ENCODE peak calls at places on chromosome 14, in eight cellular contexts. Y, K, M, R, H, T, I and S are unnamed samples.

GRCh38 chr14:69980457-69981414 is 101.5 kb downstream of the SMOC1 start:
- DNase-seq in Y (no peak), K (no peak), M (no peak), R (peak), H (no peak), T (no peak), I (no peak), S (no peak)

GRCh38 chr14:93395227-93395626 is 35.5 kb upstream of the UNC79 start:
- DNase-seq in Y (no peak), K (no peak), M (no peak), R (no peak), H (no peak), T (no peak), I (no peak), S (no peak)

GRCh38 chr14:60648934-60649814 is at the start of gene SIX1:
- DNase-seq in Y (peak), K (peak), M (peak), R (peak), H (peak), T (peak), I (peak), S (no peak)

GRCh38 chr14:53716521-53716920 is 240.1 kb downstream of the BMP4 start:
- DNase-seq in Y (no peak), K (no peak), M (no peak), R (no peak), H (no peak), T (no peak), I (no peak), S (no peak)

GRCh38 chr14:105430535-105430934 is 10.9 kb downstream of the MTA1 start:
- DNase-seq in Y (peak), K (no peak), M (peak), R (peak), H (peak), T (no peak), I (peak), S (no peak)

GRCh38 chr14:72666610-72667009 is 227.3 kb downstream of the DPF3 start:
- DNase-seq in Y (peak), K (no peak), M (peak), R (peak), H (peak), T (no peak), I (no peak), S (no peak)

GRCh38 chr14:75832621-75833297 is 149.0 kb downstream of the TGFB3 start:
- DNase-seq in Y (no peak), K (no peak), M (peak), R (no peak), H (peak), T (no peak), I (no peak), S (no peak)

GRCh38 chr14:106875503-106875902 is 1349.1 kb downstream of the TMEM121 start:
- DNase-seq in Y (no peak), K (no peak), M (no peak), R (no peak), H (no peak), T (peak), I (no peak), S (no peak)

GRCh38 chr14:94040796-94041195 is 14.7 kb downstream of the OTUB2 start:
- DNase-seq in Y (no peak), K (no peak), M (no peak), R (no peak), H (no peak), T (no peak), I (no peak), S (no peak)

GRCh38 chr14:100523131-100523530 is 64.1 kb downstream of the BEGAIN start:
- DNase-seq in Y (no peak), K (no peak), M (no peak), R (no peak), H (no peak), T (no peak), I (no peak), S (no peak)

GRCh38 chr14:22980672-22981089 is 1.7 kb downstream of the AJUBA start:
- DNase-seq in Y (peak), K (peak), M (peak), R (peak), H (peak), T (peak), I (peak), S (no peak)

GRCh38 chr14:101194356-101195308 is 291.1 kb upstream of the RTL1 start:
- DNase-seq in Y (no peak), K (no peak), M (no peak), R (no peak), H (no peak), T (no peak), I (peak), S (no peak)

GRCh38 chr14:58367296-58367695 is 28.4 kb upstream of the TOMM20L start:
- DNase-seq in Y (no peak), K (no peak), M (no peak), R (no peak), H (no peak), T (no peak), I (no peak), S (no peak)

GRCh38 chr14:37870170-37870569 is 274.7 kb downstream of the TTC6 start:
- DNase-seq in Y (no peak), K (no peak), M (no peak), R (no peak), H (peak), T (no peak), I (no peak), S (no peak)

GRCh38 chr14:72567226-72567625 is 326.7 kb downstream of the DPF3 start:
- DNase-seq in Y (no peak), K (no peak), M (no peak), R (no peak), H (no peak), T (no peak), I (no peak), S (no peak)

GRCh38 chr14:93183596-93184317 is 940 bp downstream of the MOAP1 start:
- DNase-seq in Y (no peak), K (no peak), M (no peak), R (no peak), H (peak), T (no peak), I (no peak), S (no peak)

GRCh38 chr14:21941885-21942284 is 268.3 kb upstream of the OR4E1 start:
- DNase-seq in Y (no peak), K (no peak), M (no peak), R (no peak), H (no peak), T (no peak), I (no peak), S (no peak)

GRCh38 chr14:68146812-68147211 is 327.2 kb downstream of the RAD51B start:
- DNase-seq in Y (peak), K (no peak), M (peak), R (peak), H (peak), T (no peak), I (no peak), S (no peak)

GRCh38 chr14:61661471-61661988 is 33.8 kb upstream of the HIF1A start:
- DNase-seq in Y (no peak), K (no peak), M (peak), R (peak), H (peak), T (no peak), I (no peak), S (no peak)

GRCh38 chr14:61435563-61436337 is 114.4 kb downstream of the PRKCH start:
- DNase-seq in Y (no peak), K (no peak), M (no peak), R (no peak), H (peak), T (no peak), I (no peak), S (no peak)

GRCh38 chr14:102040153-102040552 is 46.7 kb downstream of the HSP90AA1 start:
- DNase-seq in Y (no peak), K (no peak), M (no peak), R (no peak), H (no peak), T (no peak), I (no peak), S (no peak)

GRCh38 chr14:54169254-54169924 is 212.8 kb upstream of the BMP4 start:
- DNase-seq in Y (no peak), K (no peak), M (peak), R (peak), H (peak), T (no peak), I (no peak), S (no peak)

GRCh38 chr14:101509730-101510371 is 51.4 kb upstream of the DIO3 start:
- DNase-seq in Y (no peak), K (peak), M (no peak), R (no peak), H (no peak), T (peak), I (peak), S (no peak)

GRCh38 chr14:59254146-59254910 is 65.9 kb downstream of the DAAM1 start:
- DNase-seq in Y (peak), K (no peak), M (peak), R (peak), H (peak), T (peak), I (no peak), S (no peak)

GRCh38 chr14:60656755-60657608 is 7.7 kb upstream of the SIX1 start:
- DNase-seq in Y (peak), K (peak), M (peak), R (peak), H (peak), T (no peak), I (peak), S (no peak)

GRCh38 chr14:96265387-96265786 is 9.4 kb downstream of the BDKRB1 start:
- DNase-seq in Y (no peak), K (no peak), M (peak), R (no peak), H (no peak), T (no peak), I (no peak), S (no peak)

GRCh38 chr14:99230271-99231141 is 41.5 kb downstream of the BCL11B start:
- DNase-seq in Y (no peak), K (no peak), M (no peak), R (no peak), H (peak), T (no peak), I (peak), S (peak)

GRCh38 chr14:99809376-99809775 is 16.2 kb downstream of the EML1 start:
- DNase-seq in Y (no peak), K (peak), M (peak), R (no peak), H (peak), T (peak), I (no peak), S (no peak)

GRCh38 chr14:59482471-59483331 is 1.5 kb downstream of the L3HYPDH start:
- DNase-seq in Y (peak), K (no peak), M (peak), R (peak), H (peak), T (no peak), I (peak), S (no peak)

GRCh38 chr14:69424139-69424923 is 25.8 kb downstream of the SLC39A9 start:
- DNase-seq in Y (no peak), K (no peak), M (peak), R (peak), H (peak), T (no peak), I (no peak), S (no peak)

GRCh38 chr14:41662780-41663477 is 56.3 kb downstream of the LRFN5 start:
- DNase-seq in Y (no peak), K (no peak), M (no peak), R (no peak), H (no peak), T (no peak), I (no peak), S (no peak)

GRCh38 chr14:101774814-101775213 is 13.3 kb downstream of the PPP2R5C start:
- DNase-seq in Y (no peak), K (no peak), M (no peak), R (no peak), H (no peak), T (no peak), I (no peak), S (no peak)

GRCh38 chr14:105878554-105878953 is 352.2 kb downstream of the TMEM121 start:
- DNase-seq in Y (no peak), K (peak), M (no peak), R (no peak), H (no peak), T (peak), I (peak), S (no peak)

GRCh38 chr14:22900088-22900799 is 17.2 kb downstream of the REM2 start:
- DNase-seq in Y (peak), K (peak), M (peak), R (peak), H (peak), T (no peak), I (no peak), S (no peak)

GRCh38 chr14:98462908-98463307 is 809.1 kb downstream of the BCL11B start:
- DNase-seq in Y (no peak), K (no peak), M (no peak), R (no peak), H (no peak), T (no peak), I (no peak), S (no peak)

GRCh38 chr14:90484291-90484690 is 87.5 kb downstream of the CALM1 start:
- DNase-seq in Y (no peak), K (no peak), M (no peak), R (no peak), H (no peak), T (no peak), I (no peak), S (no peak)
- H3K27ac ChIP-seq in Y (no peak), K (no peak), M (no peak), R (no peak), H (no peak), T (peak), I (no peak), S (no peak)

GRCh38 chr14:32939254-32940065 is 781 bp downstream of the NPAS3 start:
- DNase-seq in Y (no peak), K (peak), M (peak), R (peak), H (peak), T (peak), I (no peak), S (no peak)

GRCh38 chr14:32941668-32942065 is 3.0 kb downstream of the NPAS3 start:
- DNase-seq in Y (no peak), K (no peak), M (no peak), R (no peak), H (no peak), T (no peak), I (no peak), S (no peak)

GRCh38 chr14:32940066-32940651 is 1.5 kb downstream of the NPAS3 start:
- DNase-seq in Y (no peak), K (no peak), M (no peak), R (no peak), H (peak), T (no peak), I (no peak), S (no peak)

GRCh38 chr14:32938719-32939253 is at the start of gene NPAS3:
- DNase-seq in Y (no peak), K (peak), M (no peak), R (no peak), H (peak), T (peak), I (no peak), S (no peak)

DNA sequence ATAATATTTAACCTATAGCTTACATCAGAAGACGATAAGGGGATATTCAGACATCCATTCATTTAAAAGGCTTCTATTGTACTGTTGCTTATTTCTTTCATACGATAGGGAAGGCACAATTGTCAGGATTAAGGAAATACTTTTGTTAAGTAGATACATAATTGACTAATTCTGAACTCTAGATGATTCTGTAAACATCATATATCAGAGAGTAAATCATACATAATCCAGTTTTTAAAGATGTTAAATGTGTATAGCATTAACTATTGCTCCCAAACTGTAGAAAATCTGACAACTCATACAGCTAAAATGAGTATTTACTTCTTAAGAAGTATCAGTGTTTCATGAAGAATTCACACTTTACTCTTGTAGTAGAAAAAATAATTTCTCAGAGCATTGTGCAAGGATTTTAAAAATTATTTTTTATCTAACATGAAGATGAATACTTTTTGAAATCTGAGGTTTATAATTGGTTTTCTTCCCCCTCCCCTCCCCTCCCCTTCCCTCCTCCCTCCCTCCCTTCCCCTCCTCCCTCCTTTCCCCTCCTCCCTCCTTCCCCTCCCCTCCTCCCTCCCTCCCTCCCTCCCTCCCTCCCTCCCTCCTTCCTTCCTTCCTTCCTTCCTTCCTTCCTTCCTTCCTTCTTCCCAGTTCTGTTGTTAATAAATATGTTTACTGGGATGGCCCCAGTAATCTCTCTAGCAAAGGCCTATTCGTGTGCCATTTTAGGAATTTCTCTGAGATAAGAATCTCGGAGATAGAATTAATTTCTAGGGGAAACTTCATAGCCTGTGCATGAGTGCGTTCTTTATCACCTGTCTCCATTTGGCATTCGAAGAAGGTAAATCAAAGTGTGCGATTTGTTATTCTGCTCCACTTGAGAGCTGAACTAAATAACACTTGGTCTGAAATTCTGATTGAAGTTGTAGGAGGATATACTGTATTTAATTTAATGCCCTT is 2.3 kb downstream of the NPAS3 start:
- DNase-seq in Y (no peak), K (no peak), M (no peak), R (no peak), H (no peak), T (no peak), I (no peak), S (no peak)
- H3K4me3 ChIP-seq in Y (no peak), K (no peak), M (no peak), R (no peak), H (no peak), T (peak), I (no peak), S (no peak)

DNA sequence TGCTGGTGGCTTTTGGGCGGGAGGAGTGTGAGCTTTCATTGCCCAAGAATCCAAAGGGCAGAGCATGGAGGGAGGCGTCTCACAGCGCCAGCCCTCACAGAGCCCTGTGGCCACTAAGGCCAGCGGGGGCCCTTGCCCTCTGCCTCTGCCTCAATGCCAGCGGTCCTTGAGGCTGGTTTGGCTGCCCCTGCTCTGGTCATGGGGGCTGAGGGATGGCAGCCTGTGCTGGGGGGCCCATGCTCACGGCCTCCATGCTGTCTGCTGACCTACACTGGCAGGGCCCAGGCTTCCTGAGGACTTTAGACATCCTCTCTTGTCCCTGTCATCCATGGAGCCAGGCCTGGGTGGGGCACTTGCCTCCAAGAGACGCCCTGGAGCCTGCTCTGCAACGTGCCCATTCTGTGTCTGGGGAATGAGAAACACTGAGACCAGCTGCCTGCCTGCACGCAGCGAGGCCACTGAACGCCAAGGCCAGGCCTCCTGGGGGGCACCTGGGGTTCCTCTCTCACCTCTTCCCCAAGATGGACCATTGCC is 143.4 kb downstream of the KIF26A start:
- DNase-seq in Y (no peak), K (peak), M (no peak), R (no peak), H (no peak), T (peak), I (peak), S (no peak)
- H3K27ac ChIP-seq in Y (no peak), K (no peak), M (no peak), R (no peak), H (no peak), T (no peak), I (no peak), S (no peak)

GRCh38 chr14:81509838-81510452 is 23.7 kb downstream of the SEL1L start:
- DNase-seq in Y (no peak), K (no peak), M (no peak), R (no peak), H (peak), T (no peak), I (no peak), S (no peak)
- H3K4me3 ChIP-seq in Y (no peak), K (no peak), M (no peak), R (no peak), H (no peak), T (peak), I (no peak), S (no peak)

GRCh38 chr14:76872796-76873432 is 46.7 kb downstream of the LRRC74A start:
- DNase-seq in Y (peak), K (peak), M (peak), R (peak), H (peak), T (peak), I (no peak), S (peak)

GRCh38 chr14:76867536-76868452 is 41.6 kb downstream of the LRRC74A start:
- DNase-seq in Y (no peak), K (no peak), M (no peak), R (no peak), H (no peak), T (peak), I (no peak), S (no peak)

GRCh38 chr14:76866469-76866868 is 40.3 kb downstream of the LRRC74A start:
- DNase-seq in Y (no peak), K (no peak), M (no peak), R (no peak), H (no peak), T (no peak), I (no peak), S (no peak)

GRCh38 chr14:76868453-76869170 is 42.4 kb downstream of the LRRC74A start:
- DNase-seq in Y (no peak), K (no peak), M (no peak), R (no peak), H (no peak), T (no peak), I (no peak), S (no peak)

DNA sequence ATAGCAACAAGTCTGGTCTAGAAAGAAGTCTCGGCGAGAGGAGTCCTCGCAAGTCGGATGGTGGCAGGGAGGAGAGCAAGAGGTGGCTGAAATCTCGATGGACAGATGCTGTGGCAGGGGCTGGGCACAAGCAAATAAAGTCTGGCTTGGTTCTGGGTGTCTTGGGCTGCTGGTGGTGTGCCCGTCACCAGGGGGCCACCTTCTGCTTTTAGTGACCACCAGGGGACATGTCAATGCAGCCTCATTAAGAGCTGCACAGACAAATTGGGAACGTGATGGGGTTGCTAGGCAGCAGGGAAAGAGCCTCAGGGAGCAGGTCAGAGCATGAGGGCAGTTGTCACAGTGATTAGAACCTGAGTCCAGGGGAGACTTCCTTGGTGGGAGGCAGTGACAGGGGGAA is 43.9 kb downstream of the LRRC74A start:
- DNase-seq in Y (peak), K (no peak), M (no peak), R (no peak), H (no peak), T (no peak), I (no peak), S (no peak)
- H3K27ac ChIP-seq in Y (no peak), K (no peak), M (no peak), R (no peak), H (no peak), T (no peak), I (no peak), S (no peak)

DNA sequence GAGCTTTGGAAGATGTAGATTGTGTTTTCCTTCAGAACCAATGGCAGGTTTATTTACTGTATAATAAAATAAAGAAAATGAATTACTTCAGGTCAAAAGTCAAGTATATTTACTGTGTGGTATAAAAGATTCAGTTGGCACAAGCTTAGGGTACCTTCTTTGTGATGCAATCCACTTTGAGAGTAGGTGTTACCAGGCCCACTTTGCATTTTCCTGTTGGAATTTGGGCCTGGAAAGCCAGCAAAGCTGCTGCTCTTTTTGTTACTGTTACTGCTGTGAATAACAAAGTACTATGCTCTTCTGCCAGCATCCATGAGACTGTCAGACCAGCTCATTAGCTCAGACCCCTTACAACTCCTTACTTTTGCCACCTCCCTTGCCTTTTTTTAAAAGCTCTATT is 649.0 kb upstream of the SEL1L start:
- DNase-seq in Y (no peak), K (no peak), M (no peak), R (no peak), H (no peak), T (no peak), I (no peak), S (no peak)
- H3K4me3 ChIP-seq in Y (no peak), K (no peak), M (no peak), R (no peak), H (no peak), T (no peak), I (no peak), S (no peak)

GRCh38 chr14:51464411-51464810 is 187.3 kb upstream of the FRMD6 start:
- DNase-seq in Y (no peak), K (no peak), M (no peak), R (no peak), H (no peak), T (no peak), I (no peak), S (no peak)
- H3K27ac ChIP-seq in Y (no peak), K (no peak), M (no peak), R (no peak), H (no peak), T (no peak), I (no peak), S (no peak)